ENCODE peak calls at places on chromosome 6, in seven cellular contexts. J, O, B, H, Q, Z and W are unnamed samples.

GRCh38 chr6:41737591-41738130 is 2.3 kb upstream of the TFEB start:
- DNase-seq in O (no peak), J (no peak), Z (no peak), B (no peak), H (no peak), Q (no peak), W (no peak)

GRCh38 chr6:135869857-135870256 is 18.4 kb downstream of the PDE7B start:
- DNase-seq in H (no peak), Q (no peak), B (no peak), Z (no peak), J (no peak), O (no peak), W (no peak)

GRCh38 chr6:104591573-104592334 is 268.0 kb downstream of the HACE1 start:
- DNase-seq in Q (no peak), B (no peak), H (no peak), Z (no peak), O (no peak), J (no peak), W (no peak)

GRCh38 chr6:139027620-139028182 is 844 bp upstream of the ABRACL start:
- DNase-seq in O (peak), B (peak), H (no peak), Q (no peak), J (peak), Z (no peak), W (no peak)

GRCh38 chr6:49664817-49665216 is 28.2 kb upstream of the RHAG start:
- DNase-seq in J (no peak), Z (no peak), B (no peak), O (no peak), H (no peak), Q (no peak), W (no peak)

GRCh38 chr6:148611213-148611612 is 135.6 kb upstream of the UST start:
- DNase-seq in Z (peak), H (no peak), J (peak), B (no peak), O (no peak), Q (no peak), W (no peak)

GRCh38 chr6:11224966-11225463 is 7.5 kb downstream of the NEDD9 start:
- DNase-seq in J (no peak), Q (no peak), Z (no peak), B (no peak), O (no peak), H (no peak), W (no peak)

GRCh38 chr6:52946301-52946700 is 36.8 kb upstream of the GSTA3 start:
- DNase-seq in O (no peak), Q (no peak), B (no peak), H (no peak), Z (no peak), J (no peak), W (no peak)

GRCh38 chr6:168039849-168040248 is 39.2 kb downstream of the FRMD1 start:
- DNase-seq in B (no peak), J (peak), O (no peak), Q (no peak), H (no peak), Z (no peak), W (no peak)

GRCh38 chr6:104625536-104625935 is 234.2 kb downstream of the HACE1 start:
- DNase-seq in O (peak), Z (peak), Q (no peak), H (no peak), B (peak), J (no peak), W (no peak)

GRCh38 chr6:156873654-156874380 is 96.6 kb downstream of the ARID1B start:
- DNase-seq in Z (no peak), H (no peak), O (no peak), Q (no peak), B (no peak), J (no peak), W (no peak)

GRCh38 chr6:30881987-30882763 is 2.1 kb upstream of the DDR1 start:
- DNase-seq in H (no peak), Q (no peak), J (peak), O (no peak), B (peak), Z (no peak), W (no peak)

GRCh38 chr6:15401769-15402250 is 155.9 kb downstream of the JARID2 start:
- DNase-seq in O (no peak), Z (no peak), Q (no peak), H (no peak), J (no peak), B (no peak), W (peak)

GRCh38 chr6:32198866-32199265 is 6.4 kb upstream of the GPSM3 start:
- DNase-seq in Q (no peak), Z (no peak), B (no peak), O (no peak), J (no peak), H (no peak), W (no peak)

GRCh38 chr6:168126566-168127383 is 47.8 kb upstream of the FRMD1 start:
- DNase-seq in Q (no peak), B (peak), Z (no peak), H (no peak), O (no peak), J (no peak), W (no peak)

GRCh38 chr6:20806669-20807068 is 272.4 kb downstream of the CDKAL1 start:
- DNase-seq in J (no peak), O (no peak), B (no peak), H (no peak), Z (no peak), Q (no peak), W (no peak)

GRCh38 chr6:35253249-35253648 is 6.3 kb upstream of the ZNF76 start:
- DNase-seq in H (no peak), J (no peak), O (no peak), Z (no peak), B (no peak), Q (no peak), W (no peak)

GRCh38 chr6:16809753-16810358 is 48.6 kb upstream of the ATXN1 start:
- DNase-seq in Q (no peak), B (no peak), Z (no peak), H (no peak), J (no peak), O (no peak), W (no peak)

GRCh38 chr6:27168586-27169443 is 78.7 kb upstream of the PRSS16 start:
- DNase-seq in B (no peak), H (no peak), J (no peak), O (peak), Q (no peak), Z (no peak), W (no peak)

GRCh38 chr6:27518881-27519795 is 46.2 kb upstream of the ZNF184 start:
- DNase-seq in O (peak), J (peak), Z (peak), B (peak), Q (peak), H (peak), W (peak)